ENCODE peak calls at places on chromosomes 12 and 14, in ten cellular contexts. One of them, this sample, is unnamed.

GRCh38 chr14:100164808-100165207 is 5.4 kb upstream of the DEGS2 start:
- DNase-seq in tibial nerve: no peak
- DNase-seq in left ventricle myocardium inferior: no peak
- DNase-seq in nephron progenitor cell: no peak
- DNase-seq in natural killer cell: no peak
- DNase-seq in dorsolateral prefrontal cortex: no peak
- DNase-seq in epithelial cell of esophagus: no peak
- DNase-seq in neural progenitor cell: no peak
- DNase-seq in Calu3: no peak
- DNase-seq in H9: no peak
- DNase-seq in this sample: no peak

GRCh38 chr14:86604546-86604945 is 1074.6 kb downstream of the FLRT2 start:
- DNase-seq in tibial nerve: no peak
- DNase-seq in left ventricle myocardium inferior: no peak
- DNase-seq in nephron progenitor cell: no peak
- DNase-seq in natural killer cell: no peak
- DNase-seq in dorsolateral prefrontal cortex: no peak
- DNase-seq in epithelial cell of esophagus: peak
- DNase-seq in neural progenitor cell: no peak
- DNase-seq in Calu3: no peak
- DNase-seq in H9: no peak
- DNase-seq in this sample: no peak

GRCh38 chr14:57136669-57137068 is 132.0 kb downstream of the EXOC5 start:
- DNase-seq in tibial nerve: no peak
- DNase-seq in left ventricle myocardium inferior: peak
- DNase-seq in nephron progenitor cell: no peak
- DNase-seq in natural killer cell: no peak
- DNase-seq in dorsolateral prefrontal cortex: peak
- DNase-seq in epithelial cell of esophagus: no peak
- DNase-seq in neural progenitor cell: no peak
- DNase-seq in Calu3: no peak
- DNase-seq in H9: no peak
- DNase-seq in this sample: no peak

GRCh38 chr12:109718390-109718789 is 4.8 kb downstream of the FAM222A start:
- DNase-seq in tibial nerve: no peak
- DNase-seq in left ventricle myocardium inferior: no peak
- DNase-seq in nephron progenitor cell: peak
- DNase-seq in natural killer cell: no peak
- DNase-seq in dorsolateral prefrontal cortex: no peak
- DNase-seq in epithelial cell of esophagus: no peak
- DNase-seq in neural progenitor cell: peak
- DNase-seq in Calu3: no peak
- DNase-seq in H9: peak
- DNase-seq in this sample: no peak

GRCh38 chr12:131351319-131352028 is 359.4 kb upstream of the SFSWAP start:
- DNase-seq in tibial nerve: no peak
- DNase-seq in left ventricle myocardium inferior: no peak
- DNase-seq in nephron progenitor cell: no peak
- DNase-seq in natural killer cell: no peak
- DNase-seq in dorsolateral prefrontal cortex: no peak
- DNase-seq in epithelial cell of esophagus: no peak
- DNase-seq in neural progenitor cell: no peak
- DNase-seq in Calu3: no peak
- DNase-seq in H9: no peak
- DNase-seq in this sample: no peak

GRCh38 chr14:51533160-51533559 is 118.5 kb upstream of the FRMD6 start:
- DNase-seq in tibial nerve: no peak
- DNase-seq in left ventricle myocardium inferior: no peak
- DNase-seq in nephron progenitor cell: no peak
- DNase-seq in natural killer cell: no peak
- DNase-seq in dorsolateral prefrontal cortex: no peak
- DNase-seq in epithelial cell of esophagus: peak
- DNase-seq in neural progenitor cell: no peak
- DNase-seq in Calu3: no peak
- DNase-seq in H9: no peak
- DNase-seq in this sample: no peak

GRCh38 chr12:132003846-132004245 is 54.1 kb downstream of the EP400 start:
- DNase-seq in tibial nerve: no peak
- DNase-seq in left ventricle myocardium inferior: no peak
- DNase-seq in nephron progenitor cell: no peak
- DNase-seq in natural killer cell: no peak
- DNase-seq in dorsolateral prefrontal cortex: no peak
- DNase-seq in epithelial cell of esophagus: no peak
- DNase-seq in neural progenitor cell: no peak
- DNase-seq in Calu3: no peak
- DNase-seq in H9: no peak
- DNase-seq in this sample: no peak

GRCh38 chr14:71815110-71815509 is 117.1 kb upstream of the RGS6 start:
- DNase-seq in tibial nerve: no peak
- DNase-seq in left ventricle myocardium inferior: no peak
- DNase-seq in nephron progenitor cell: no peak
- DNase-seq in natural killer cell: no peak
- DNase-seq in dorsolateral prefrontal cortex: no peak
- DNase-seq in epithelial cell of esophagus: no peak
- DNase-seq in neural progenitor cell: no peak
- DNase-seq in Calu3: no peak
- DNase-seq in H9: no peak
- DNase-seq in this sample: no peak

GRCh38 chr12:64571346-64571745 is 38.9 kb upstream of the RASSF3 start:
- DNase-seq in tibial nerve: no peak
- DNase-seq in left ventricle myocardium inferior: no peak
- DNase-seq in nephron progenitor cell: no peak
- DNase-seq in natural killer cell: no peak
- DNase-seq in dorsolateral prefrontal cortex: no peak
- DNase-seq in epithelial cell of esophagus: no peak
- DNase-seq in neural progenitor cell: no peak
- DNase-seq in Calu3: no peak
- DNase-seq in H9: no peak
- DNase-seq in this sample: no peak

GRCh38 chr12:101642115-101643067 is 47.6 kb downstream of the MYBPC1 start:
- DNase-seq in tibial nerve: no peak
- DNase-seq in left ventricle myocardium inferior: no peak
- DNase-seq in nephron progenitor cell: peak
- DNase-seq in natural killer cell: no peak
- DNase-seq in dorsolateral prefrontal cortex: no peak
- DNase-seq in epithelial cell of esophagus: peak
- DNase-seq in neural progenitor cell: peak
- DNase-seq in Calu3: peak
- DNase-seq in H9: peak
- DNase-seq in this sample: no peak

DNA sequence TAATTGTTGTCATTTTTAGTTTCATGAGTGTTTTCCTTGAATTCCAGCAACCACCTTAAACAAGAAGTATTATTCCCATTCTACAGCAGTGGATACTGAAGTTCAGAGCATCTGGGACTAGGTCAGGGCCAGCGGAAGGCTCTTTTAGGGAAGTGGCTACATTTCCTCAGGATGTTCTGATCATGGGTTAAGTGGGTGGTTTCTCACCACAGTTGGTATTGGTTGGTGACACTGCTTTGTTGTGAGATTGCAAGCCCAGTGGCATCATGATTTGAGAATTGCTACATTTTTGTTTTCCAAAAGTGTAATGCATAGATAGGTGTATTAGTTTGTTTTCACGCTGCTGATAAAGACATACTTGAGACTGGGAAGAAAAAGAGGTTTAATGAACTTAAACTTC is 47.1 kb downstream of the SYNE2 start:
- DNase-seq in tibial nerve: no peak
- DNase-seq in left ventricle myocardium inferior: no peak
- DNase-seq in nephron progenitor cell: no peak
- DNase-seq in natural killer cell: peak
- DNase-seq in dorsolateral prefrontal cortex: no peak
- DNase-seq in epithelial cell of esophagus: no peak
- DNase-seq in neural progenitor cell: no peak
- DNase-seq in Calu3: no peak
- DNase-seq in H9: no peak
- DNase-seq in this sample: no peak
- TF ChIP-seq CTCF in tibial nerve: no peak
- TF ChIP-seq CTCF in left ventricle myocardium inferior: no peak
- TF ChIP-seq CTCF in nephron progenitor cell: no peak
- TF ChIP-seq CTCF in natural killer cell: no peak
- TF ChIP-seq CTCF in dorsolateral prefrontal cortex: no peak
- TF ChIP-seq CTCF in epithelial cell of esophagus: no peak
- TF ChIP-seq CTCF in neural progenitor cell: no peak
- TF ChIP-seq CTCF in Calu3: no peak
- TF ChIP-seq CTCF in H9: no peak
- TF ChIP-seq CTCF in this sample: no peak

GRCh38 chr12:644293-644639 is 19.0 kb downstream of the NINJ2 start:
- DNase-seq in tibial nerve: no peak
- DNase-seq in left ventricle myocardium inferior: no peak
- DNase-seq in nephron progenitor cell: no peak
- DNase-seq in natural killer cell: no peak
- DNase-seq in dorsolateral prefrontal cortex: no peak
- DNase-seq in epithelial cell of esophagus: no peak
- DNase-seq in neural progenitor cell: no peak
- DNase-seq in Calu3: no peak
- DNase-seq in H9: no peak
- DNase-seq in this sample: no peak

GRCh38 chr12:645563-646071 is 17.6 kb downstream of the NINJ2 start:
- DNase-seq in tibial nerve: no peak
- DNase-seq in left ventricle myocardium inferior: peak
- DNase-seq in nephron progenitor cell: no peak
- DNase-seq in natural killer cell: no peak
- DNase-seq in dorsolateral prefrontal cortex: peak
- DNase-seq in epithelial cell of esophagus: no peak
- DNase-seq in neural progenitor cell: no peak
- DNase-seq in Calu3: no peak
- DNase-seq in H9: no peak
- DNase-seq in this sample: no peak

GRCh38 chr12:644818-645552 is 18.3 kb downstream of the NINJ2 start:
- DNase-seq in tibial nerve: no peak
- DNase-seq in left ventricle myocardium inferior: no peak
- DNase-seq in nephron progenitor cell: no peak
- DNase-seq in natural killer cell: no peak
- DNase-seq in dorsolateral prefrontal cortex: no peak
- DNase-seq in epithelial cell of esophagus: no peak
- DNase-seq in neural progenitor cell: no peak
- DNase-seq in Calu3: no peak
- DNase-seq in H9: no peak
- DNase-seq in this sample: no peak

GRCh38 chr12:643478-644292 is 19.6 kb downstream of the NINJ2 start:
- DNase-seq in tibial nerve: no peak
- DNase-seq in left ventricle myocardium inferior: peak
- DNase-seq in nephron progenitor cell: no peak
- DNase-seq in natural killer cell: peak
- DNase-seq in dorsolateral prefrontal cortex: no peak
- DNase-seq in epithelial cell of esophagus: no peak
- DNase-seq in neural progenitor cell: no peak
- DNase-seq in Calu3: no peak
- DNase-seq in H9: no peak
- DNase-seq in this sample: peak

GRCh38 chr12:642633-643477 is 20.4 kb downstream of the NINJ2 start:
- DNase-seq in tibial nerve: no peak
- DNase-seq in left ventricle myocardium inferior: peak
- DNase-seq in nephron progenitor cell: peak
- DNase-seq in natural killer cell: peak
- DNase-seq in dorsolateral prefrontal cortex: peak
- DNase-seq in epithelial cell of esophagus: peak
- DNase-seq in neural progenitor cell: peak
- DNase-seq in Calu3: peak
- DNase-seq in H9: peak
- DNase-seq in this sample: peak
- TF ChIP-seq CTCF in tibial nerve: peak
- TF ChIP-seq CTCF in left ventricle myocardium inferior: peak
- TF ChIP-seq CTCF in nephron progenitor cell: peak
- TF ChIP-seq CTCF in natural killer cell: peak
- TF ChIP-seq CTCF in dorsolateral prefrontal cortex: no peak
- TF ChIP-seq CTCF in epithelial cell of esophagus: no peak
- TF ChIP-seq CTCF in neural progenitor cell: peak
- TF ChIP-seq CTCF in Calu3: peak
- TF ChIP-seq CTCF in H9: peak
- TF ChIP-seq CTCF in this sample: no peak

GRCh38 chr14:30754778-30755177 is 119.6 kb upstream of the COCH start:
- DNase-seq in tibial nerve: no peak
- DNase-seq in left ventricle myocardium inferior: no peak
- DNase-seq in nephron progenitor cell: no peak
- DNase-seq in natural killer cell: no peak
- DNase-seq in dorsolateral prefrontal cortex: no peak
- DNase-seq in epithelial cell of esophagus: no peak
- DNase-seq in neural progenitor cell: no peak
- DNase-seq in Calu3: no peak
- DNase-seq in H9: no peak
- DNase-seq in this sample: no peak

GRCh38 chr14:30753452-30753851 is 120.9 kb upstream of the COCH start:
- DNase-seq in tibial nerve: no peak
- DNase-seq in left ventricle myocardium inferior: no peak
- DNase-seq in nephron progenitor cell: no peak
- DNase-seq in natural killer cell: no peak
- DNase-seq in dorsolateral prefrontal cortex: no peak
- DNase-seq in epithelial cell of esophagus: no peak
- DNase-seq in neural progenitor cell: no peak
- DNase-seq in Calu3: no peak
- DNase-seq in H9: no peak
- DNase-seq in this sample: no peak

GRCh38 chr14:30748343-30748742 is 126.0 kb upstream of the COCH start:
- DNase-seq in tibial nerve: no peak
- DNase-seq in left ventricle myocardium inferior: no peak
- DNase-seq in nephron progenitor cell: no peak
- DNase-seq in natural killer cell: no peak
- DNase-seq in dorsolateral prefrontal cortex: no peak
- DNase-seq in epithelial cell of esophagus: no peak
- DNase-seq in neural progenitor cell: no peak
- DNase-seq in Calu3: no peak
- DNase-seq in H9: no peak
- DNase-seq in this sample: no peak

GRCh38 chr14:30756594-30756993 is 117.8 kb upstream of the COCH start:
- DNase-seq in tibial nerve: no peak
- DNase-seq in left ventricle myocardium inferior: no peak
- DNase-seq in nephron progenitor cell: no peak
- DNase-seq in natural killer cell: no peak
- DNase-seq in dorsolateral prefrontal cortex: no peak
- DNase-seq in epithelial cell of esophagus: no peak
- DNase-seq in neural progenitor cell: no peak
- DNase-seq in Calu3: no peak
- DNase-seq in H9: no peak
- DNase-seq in this sample: no peak

GRCh38 chr14:30751646-30752416 is 122.5 kb upstream of the COCH start:
- DNase-seq in tibial nerve: no peak
- DNase-seq in left ventricle myocardium inferior: no peak
- DNase-seq in nephron progenitor cell: no peak
- DNase-seq in natural killer cell: no peak
- DNase-seq in dorsolateral prefrontal cortex: no peak
- DNase-seq in epithelial cell of esophagus: no peak
- DNase-seq in neural progenitor cell: no peak
- DNase-seq in Calu3: no peak
- DNase-seq in H9: no peak
- DNase-seq in this sample: no peak
- TF ChIP-seq CTCF in tibial nerve: no peak
- TF ChIP-seq CTCF in left ventricle myocardium inferior: peak
- TF ChIP-seq CTCF in nephron progenitor cell: no peak
- TF ChIP-seq CTCF in natural killer cell: no peak
- TF ChIP-seq CTCF in dorsolateral prefrontal cortex: no peak
- TF ChIP-seq CTCF in epithelial cell of esophagus: no peak
- TF ChIP-seq CTCF in neural progenitor cell: no peak
- TF ChIP-seq CTCF in Calu3: no peak
- TF ChIP-seq CTCF in H9: peak
- TF ChIP-seq CTCF in this sample: no peak

DNA sequence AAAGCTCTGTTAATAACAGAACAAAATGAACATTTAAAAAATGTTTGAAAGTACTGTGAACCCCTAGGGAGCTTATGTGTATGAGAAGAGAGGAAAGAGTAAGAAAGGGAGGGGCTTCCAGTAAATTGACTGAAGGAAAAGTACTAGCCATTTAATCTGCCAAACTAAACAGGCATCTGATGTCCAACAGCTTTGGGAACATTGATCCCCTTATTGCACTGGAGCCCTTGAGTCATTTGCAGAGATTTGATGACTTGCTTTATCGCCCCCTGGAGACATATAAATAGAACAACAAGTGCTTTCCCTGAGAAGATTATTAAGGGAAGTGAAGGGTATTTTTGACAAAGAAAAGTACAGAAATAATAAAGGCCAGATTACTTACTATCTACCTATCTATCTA is 319.3 kb upstream of the NOVA1 start:
- DNase-seq in tibial nerve: no peak
- DNase-seq in left ventricle myocardium inferior: no peak
- DNase-seq in nephron progenitor cell: no peak
- DNase-seq in natural killer cell: no peak
- DNase-seq in dorsolateral prefrontal cortex: no peak
- DNase-seq in epithelial cell of esophagus: peak
- DNase-seq in neural progenitor cell: peak
- DNase-seq in Calu3: no peak
- DNase-seq in H9: no peak
- DNase-seq in this sample: no peak
- TF ChIP-seq CTCF in tibial nerve: peak
- TF ChIP-seq CTCF in left ventricle myocardium inferior: peak
- TF ChIP-seq CTCF in nephron progenitor cell: peak
- TF ChIP-seq CTCF in natural killer cell: no peak
- TF ChIP-seq CTCF in dorsolateral prefrontal cortex: no peak
- TF ChIP-seq CTCF in epithelial cell of esophagus: peak
- TF ChIP-seq CTCF in neural progenitor cell: peak
- TF ChIP-seq CTCF in Calu3: no peak
- TF ChIP-seq CTCF in H9: peak
- TF ChIP-seq CTCF in this sample: no peak